ENCODE peak calls at places on chromosomes 16 and 17, in seven cellular contexts. V is AG08395; I is stimulated activated CD8-positive, alpha-beta memory T cell treated with anti-CD3 and anti-CD28 coated beads, Interleukin-15, amount 100 ng/mL, for 4 hours; C is HT1080; A is nucleus accumbens; T is HT-29; M is cardiac fibroblast. B is an unnamed sample.

GRCh38 chr17:72357764-72358365 is 237.0 kb downstream of the SOX9 start:
- DNase-seq in T (no peak), I (no peak), V (no peak), A (no peak), M (no peak), C (no peak), B (no peak)

GRCh38 chr16:8655184-8655717 is 19.2 kb upstream of the ABAT start:
- DNase-seq in V (peak; percentile 38), I (no peak), M (peak; percentile 46), C (peak; percentile 42), A (no peak), T (peak; percentile 42), B (no peak)

GRCh38 chr16:87914812-87915211 is 21.5 kb downstream of the CA5A start:
- DNase-seq in I (no peak), C (no peak), A (no peak), T (no peak), V (no peak), M (no peak), B (no peak)

GRCh38 chr17:80322864-80323263 is 62.2 kb downstream of the RNF213 start:
- DNase-seq in I (no peak), T (no peak), V (no peak), A (no peak), C (no peak), M (no peak), B (no peak)

GRCh38 chr17:15651001-15651582 is 31.6 kb upstream of the FBXW10B start:
- DNase-seq in A (no peak), M (no peak), V (no peak), T (peak; percentile 58), I (no peak), C (peak; percentile 26), B (peak; percentile 40)

GRCh38 chr17:61598014-61598413 is 7.0 kb upstream of the NACA2 start:
- DNase-seq in M (no peak), C (no peak), I (no peak), V (no peak), T (no peak), A (no peak), B (no peak)

GRCh38 chr17:36756695-36757094 is 155.3 kb downstream of the MRM1 start:
- DNase-seq in M (no peak), T (no peak), C (no peak), I (no peak), A (no peak), V (no peak), B (no peak)

GRCh38 chr17:72850410-72850809 is 242.1 kb downstream of the SLC39A11 start:
- DNase-seq in T (no peak), A (no peak), V (peak; percentile 72), C (peak; percentile 66), I (no peak), M (peak; percentile 39), B (no peak)